ENCODE peak calls at places on chromosome 10, in six cellular contexts. U, N, A, Q, I and Z are unnamed samples. For H3K4me1, the result is how much of the 10 kb centered on the place peaks cover.

GRCh38 chr10:18681971-18682403 is 22.8 kb downstream of the ARL5B start:
- DNase-seq in U (no peak), N (no peak), A (no peak), Q (no peak), I (no peak), Z (no peak)

GRCh38 chr10:96259150-96259549 is 12.2 kb downstream of the BLNK start:
- DNase-seq in U (no peak), N (no peak), A (no peak), Q (no peak), I (no peak), Z (no peak)

GRCh38 chr10:90167174-90168064 is 466.0 kb downstream of the KIF20B start:
- DNase-seq in U (no peak), N (no peak), A (no peak), Q (no peak), I (no peak), Z (no peak)

GRCh38 chr10:113450046-113450445 is 102.8 kb upstream of the HABP2 start:
- DNase-seq in U (no peak), N (no peak), A (no peak), Q (no peak), I (no peak), Z (peak)

GRCh38 chr10:78727728-78728127 is 341.0 kb upstream of the ZMIZ1 start:
- DNase-seq in U (no peak), N (no peak), A (peak), Q (no peak), I (no peak), Z (no peak)

GRCh38 chr10:132891994-132892393 is 50.4 kb downstream of the CFAP46 start:
- DNase-seq in U (no peak), N (no peak), A (peak), Q (no peak), I (no peak), Z (no peak)

GRCh38 chr10:116211682-116212081 is 61.3 kb downstream of the GFRA1 start:
- DNase-seq in U (no peak), N (no peak), A (no peak), Q (no peak), I (no peak), Z (no peak)

GRCh38 chr10:94123253-94123995 is 129.7 kb downstream of the PLCE1 start:
- DNase-seq in U (no peak), N (no peak), A (no peak), Q (no peak), I (no peak), Z (no peak)

GRCh38 chr10:110138197-110138812 is 69.1 kb upstream of the MXI1 start:
- DNase-seq in U (no peak), N (no peak), A (no peak), Q (peak), I (no peak), Z (peak)

GRCh38 chr10:36280396-36280795 is 638.3 kb upstream of the FZD8 start:
- DNase-seq in U (no peak), N (no peak), A (no peak), Q (no peak), I (no peak), Z (no peak)

GRCh38 chr10:67836972-67837371 is 1.0 kb downstream of the DNAJC12 start:
- DNase-seq in U (no peak), N (no peak), A (no peak), Q (no peak), I (no peak), Z (no peak)

GRCh38 chr10:76033457-76034196 is 602.2 kb downstream of the LRMDA start:
- DNase-seq in U (no peak), N (peak), A (no peak), Q (no peak), I (no peak), Z (peak)
- H3K4me3 ChIP-seq in U (no peak), N (no peak), A (no peak), Q (no peak), I (no peak), Z (no peak)

GRCh38 chr10:123008379-123009104 is at the start of the genes ACADSB and IKZF5:
- DNase-seq in U (peak), N (peak), A (peak), Q (peak), I (peak), Z (peak)

GRCh38 chr10:123013456-123014419 is 4.9 kb downstream of the ACADSB start:
- DNase-seq in U (peak), N (no peak), A (no peak), Q (no peak), I (no peak), Z (peak)

GRCh38 chr10:123011987-123012386 is 3.2 kb downstream of the ACADSB start:
- DNase-seq in U (no peak), N (no peak), A (no peak), Q (no peak), I (no peak), Z (no peak)

GRCh38 chr10:123007558-123008378 is 827 bp downstream of the IKZF5 start:
- DNase-seq in U (no peak), N (peak), A (no peak), Q (peak), I (peak), Z (peak)

DNA sequence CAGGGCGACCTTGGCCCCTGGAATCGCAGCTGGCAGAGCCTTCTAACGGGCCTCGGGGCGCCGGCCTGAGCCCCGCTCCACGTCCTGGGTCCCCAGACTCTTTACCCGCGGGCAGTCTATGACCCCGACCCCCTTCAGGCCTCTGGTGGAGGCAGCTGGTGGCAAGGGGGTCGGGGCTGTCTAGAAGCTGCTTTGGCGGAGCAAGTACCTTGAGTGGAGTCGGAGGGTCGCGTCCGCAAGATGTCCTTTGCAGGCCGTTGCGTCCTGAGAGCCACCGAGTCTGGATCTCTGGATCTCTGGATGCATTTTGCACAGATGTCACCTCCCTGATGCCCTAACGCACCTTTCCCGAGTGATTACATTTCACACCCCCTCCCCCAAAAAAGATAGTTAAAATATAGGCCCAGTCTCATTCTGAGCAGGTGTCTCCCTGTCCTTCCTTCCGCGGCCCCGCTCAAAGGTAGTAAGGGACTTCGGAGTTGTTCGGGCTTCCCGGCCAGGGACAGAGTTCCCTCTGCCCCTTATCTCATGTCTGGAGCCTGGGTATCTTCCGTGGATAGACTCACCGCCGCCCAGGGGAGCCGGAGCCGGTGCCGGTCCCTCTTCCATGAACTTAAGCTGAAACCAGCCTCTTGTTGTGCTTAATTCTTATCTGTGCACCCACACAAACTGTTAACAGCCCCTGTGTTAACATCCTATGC is 449 bp downstream of the ACADSB start:
- DNase-seq in U (peak), N (peak), A (no peak), Q (peak), I (peak), Z (peak)
- H3K27ac ChIP-seq in U (peak), N (peak), A (peak), Q (peak), I (peak), Z (peak)

DNA sequence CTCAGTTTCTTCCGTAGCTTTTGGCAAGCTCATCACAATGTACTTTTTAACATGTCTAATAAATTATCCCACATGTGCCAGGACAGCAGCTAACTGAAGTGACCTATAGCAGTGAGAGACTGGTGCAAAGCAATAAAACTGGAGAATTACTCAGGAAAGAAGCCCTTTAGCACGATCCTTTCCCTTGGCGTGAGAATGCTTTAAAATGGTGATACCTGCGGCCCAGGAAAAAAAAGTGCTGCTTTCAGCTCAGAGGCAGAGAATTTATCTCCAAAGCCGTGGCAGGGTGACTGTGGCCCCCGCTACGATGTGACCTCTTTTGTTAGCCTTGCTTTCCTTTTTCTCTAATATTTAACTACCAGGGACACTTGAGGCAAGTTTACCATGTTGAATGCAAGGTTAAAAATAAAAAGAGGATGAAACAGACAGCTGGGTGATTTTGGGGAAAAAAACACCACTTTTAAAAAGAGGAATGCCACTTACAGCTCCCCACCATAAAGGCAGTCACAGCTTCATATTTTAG is 184.0 kb downstream of the FANK1 start:
- DNase-seq in U (no peak), N (no peak), A (no peak), Q (no peak), I (no peak), Z (no peak)
- H3K4me1 ChIP-seq in U (under half), N (under half), A (under half), Q (under half), I (under half), Z (under half)

DNA sequence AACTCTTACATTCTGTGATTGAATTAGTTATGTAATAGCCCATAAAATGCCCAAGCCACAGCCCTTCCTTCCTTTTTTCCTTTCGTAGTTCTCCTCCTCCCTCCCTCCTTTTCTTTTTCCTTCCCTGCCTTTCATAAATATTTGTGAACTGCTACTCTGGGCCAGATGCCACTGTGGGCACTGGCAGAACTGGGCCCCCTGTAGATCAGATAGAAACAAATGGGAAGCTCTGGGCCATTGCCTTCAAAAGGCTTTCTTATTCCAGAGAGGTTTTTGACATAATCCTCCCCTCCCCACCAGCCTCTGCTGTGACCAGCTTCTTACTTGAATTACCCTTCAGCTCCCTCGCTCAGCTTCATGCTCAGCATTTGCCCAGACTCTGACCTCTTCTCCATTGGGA is 886.7 kb downstream of the LRMDA start:
- DNase-seq in U (no peak), N (no peak), A (no peak), Q (no peak), I (no peak), Z (no peak)
- H3K4me3 ChIP-seq in U (no peak), N (no peak), A (no peak), Q (no peak), I (no peak), Z (no peak)

GRCh38 chr10:125661418-125661941 is 21.5 kb downstream of the TEX36 start:
- DNase-seq in U (no peak), N (no peak), A (no peak), Q (no peak), I (no peak), Z (no peak)
- H3K27ac ChIP-seq in U (no peak), N (no peak), A (no peak), Q (no peak), I (no peak), Z (no peak)

GRCh38 chr10:43942096-43942885 is 293.6 kb upstream of the ZNF32 start:
- DNase-seq in U (no peak), N (no peak), A (no peak), Q (no peak), I (no peak), Z (no peak)

GRCh38 chr10:43945908-43946307 is 297.2 kb upstream of the ZNF32 start:
- DNase-seq in U (no peak), N (no peak), A (no peak), Q (no peak), I (no peak), Z (no peak)

GRCh38 chr10:43943119-43943824 is 294.6 kb upstream of the ZNF32 start:
- DNase-seq in U (no peak), N (no peak), A (no peak), Q (no peak), I (no peak), Z (no peak)

GRCh38 chr10:43944742-43945730 is 296.4 kb upstream of the ZNF32 start:
- DNase-seq in U (no peak), N (no peak), A (no peak), Q (no peak), I (no peak), Z (no peak)

GRCh38 chr10:43943825-43944360 is 295.2 kb upstream of the ZNF32 start:
- DNase-seq in U (no peak), N (no peak), A (no peak), Q (no peak), I (no peak), Z (no peak)
- H3K4me1 ChIP-seq in U (under half), N (under half), A (under half), Q (under half), I (under half), Z (under half)

DNA sequence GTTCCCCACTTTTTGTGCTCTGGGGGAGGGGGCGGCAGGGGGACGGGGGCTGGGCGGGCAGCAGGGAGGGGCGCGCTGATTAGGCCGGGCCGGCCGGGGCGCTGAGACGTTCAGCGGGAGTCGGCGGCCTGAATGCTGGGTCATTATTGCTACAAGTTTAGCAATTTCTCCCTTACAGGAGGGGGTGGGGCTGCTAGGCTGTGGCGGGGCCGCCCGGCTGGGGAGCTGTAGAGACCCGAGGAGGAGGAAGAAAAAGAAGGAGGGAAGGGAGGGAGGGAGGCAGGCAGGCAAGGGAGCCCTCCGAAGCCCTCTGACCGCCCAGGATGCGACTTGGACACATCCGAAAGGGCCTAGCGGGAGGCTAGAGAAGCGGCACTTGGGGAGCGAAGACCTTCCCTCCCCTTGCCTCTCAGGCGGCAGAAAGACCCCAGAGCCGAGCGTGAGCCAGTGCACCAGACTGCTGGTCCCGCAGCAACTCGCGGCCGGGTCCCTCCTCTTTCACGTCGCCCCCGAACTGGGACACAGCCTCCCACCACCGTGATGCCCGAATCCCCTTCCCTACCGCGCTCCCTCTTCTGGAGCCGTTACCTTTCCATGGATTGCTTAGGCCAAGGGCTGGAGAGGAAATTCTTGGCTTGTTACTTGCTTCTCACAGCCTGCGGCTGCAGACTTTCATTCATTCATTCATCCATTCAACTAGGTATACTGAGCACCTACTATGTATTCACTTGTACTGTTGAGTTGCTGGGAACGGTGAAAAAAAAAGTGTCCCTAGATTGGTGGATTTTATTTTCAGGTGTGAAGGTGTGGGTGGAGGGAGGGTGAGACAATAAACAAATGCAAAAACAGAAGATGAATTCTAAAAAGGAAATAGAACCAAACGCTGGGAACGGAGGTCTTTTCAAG is 4.9 kb downstream of the NKX2-3 start:
- DNase-seq in U (no peak), N (no peak), A (no peak), Q (no peak), I (no peak), Z (no peak)
- H3K4me3 ChIP-seq in U (no peak), N (no peak), A (no peak), Q (no peak), I (no peak), Z (no peak)

GRCh38 chr10:21758239-21758638 is 224.2 kb downstream of the MLLT10 start:
- DNase-seq in U (no peak), N (no peak), A (no peak), Q (no peak), I (no peak), Z (no peak)

GRCh38 chr10:21758671-21759070 is 224.6 kb downstream of the MLLT10 start:
- DNase-seq in U (no peak), N (no peak), A (no peak), Q (no peak), I (no peak), Z (no peak)

GRCh38 chr10:21759232-21759631 is 225.2 kb downstream of the MLLT10 start:
- DNase-seq in U (no peak), N (no peak), A (no peak), Q (no peak), I (no peak), Z (no peak)

GRCh38 chr10:21757601-21757901 is 223.5 kb downstream of the MLLT10 start:
- DNase-seq in U (no peak), N (no peak), A (no peak), Q (no peak), I (no peak), Z (no peak)

DNA sequence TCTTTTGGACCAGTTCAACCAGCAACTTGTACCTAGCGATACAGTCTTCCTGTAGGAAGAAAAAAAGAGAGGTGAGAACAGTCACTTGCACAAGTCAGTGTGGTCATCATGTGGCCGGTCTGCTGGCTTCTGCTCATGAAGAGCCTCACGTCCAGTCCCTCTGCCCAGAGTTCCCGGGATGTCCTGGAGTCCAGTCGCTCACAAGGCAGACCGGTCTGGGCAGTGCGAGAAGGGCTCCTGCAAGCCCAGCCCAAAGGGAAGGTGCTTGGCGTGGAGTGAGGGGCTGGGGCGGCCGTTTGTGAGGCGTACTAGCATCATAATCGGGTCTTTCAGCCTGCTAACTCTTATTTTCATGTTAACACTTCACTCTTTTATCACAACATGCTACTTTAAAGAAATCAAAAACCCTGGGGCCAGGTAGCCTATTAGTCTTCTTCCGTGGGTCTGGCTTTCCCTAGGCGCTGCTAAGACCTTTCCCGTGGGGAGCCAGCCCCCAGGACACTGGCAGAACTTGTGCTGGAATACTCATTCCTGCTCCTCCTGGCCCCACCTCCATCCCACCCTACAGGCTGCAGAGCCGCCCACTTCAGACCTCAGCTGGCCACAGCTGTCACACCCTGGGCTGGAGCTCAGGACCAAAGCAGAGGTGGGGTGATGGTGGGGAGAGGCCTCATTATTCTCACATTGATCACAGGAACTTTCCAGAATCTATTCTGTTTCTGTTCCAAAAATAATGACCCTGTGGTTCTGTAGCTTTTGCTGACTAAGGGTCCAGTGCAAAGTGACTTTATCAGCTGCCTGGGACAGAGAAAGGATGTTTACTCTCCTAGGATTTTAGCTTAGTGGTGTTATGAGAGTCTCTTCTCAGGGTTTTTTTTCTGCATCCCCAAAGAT is 222.9 kb downstream of the MLLT10 start:
- DNase-seq in U (no peak), N (no peak), A (peak), Q (no peak), I (no peak), Z (no peak)
- H3K27ac ChIP-seq in U (no peak), N (no peak), A (no peak), Q (no peak), I (no peak), Z (no peak)